ENCODE peak calls at places on chromosomes 13 and 19, in seven cellular contexts. P is BJ, F is HFF-Myc, U is cardiac fibroblast, O is fibroblast of lung, L is fibroblast of mammary gland, M is brain microvascular endothelial cell. G is an unnamed sample.

GRCh38 chr13:30165791-30166190 is 141.6 kb downstream of the KATNAL1 start:
- DNase-seq in L (peak), F (no peak), M (peak), P (no peak), U (peak), O (no peak), G (peak)

GRCh38 chr19:29520390-29520789 is 5.4 kb upstream of the VSTM2B start:
- DNase-seq in P (no peak), M (no peak), L (no peak), U (no peak), F (no peak), O (no peak), G (no peak)

GRCh38 chr19:52665047-52665446 is 26.9 kb upstream of the ZNF83 start:
- DNase-seq in O (no peak), L (no peak), F (no peak), P (no peak), U (no peak), M (no peak), G (no peak)

GRCh38 chr13:106619688-106620555 is 52.0 kb upstream of the ARGLU1 start:
- DNase-seq in P (no peak), U (peak), L (peak), M (peak), F (peak), O (peak), G (peak)

GRCh38 chr13:67303661-67304333 is 73.7 kb upstream of the PCDH9 start:
- DNase-seq in L (no peak), F (no peak), P (no peak), O (no peak), U (no peak), M (no peak), G (no peak)

GRCh38 chr19:50384685-50385535 is 763 bp downstream of the POLD1 start:
- DNase-seq in F (no peak), U (peak), L (peak), M (peak), O (no peak), P (no peak), G (no peak)

GRCh38 chr19:1116726-1117581 is 13.2 kb downstream of the GPX4 start:
- DNase-seq in M (no peak), U (no peak), O (no peak), L (no peak), F (no peak), P (no peak), G (no peak)

GRCh38 chr13:102041544-102041943 is 360.3 kb downstream of the FGF14 start:
- DNase-seq in O (no peak), U (no peak), F (no peak), L (no peak), M (no peak), P (no peak), G (no peak)

GRCh38 chr13:79386125-79386822 is 19.8 kb downstream of the RBM26 start:
- DNase-seq in M (no peak), U (no peak), O (no peak), F (no peak), P (no peak), L (no peak), G (no peak)

GRCh38 chr19:11174336-11174735 is 18.8 kb upstream of the SPC24 start:
- DNase-seq in O (no peak), M (no peak), U (no peak), F (no peak), P (no peak), L (no peak), G (no peak)

GRCh38 chr13:41550239-41550638 is 92.9 kb downstream of the RGCC start:
- DNase-seq in O (no peak), U (no peak), L (no peak), F (no peak), P (no peak), M (no peak), G (no peak)

GRCh38 chr19:4971424-4971793 is 2.5 kb downstream of the KDM4B start:
- DNase-seq in O (no peak), U (peak), M (no peak), L (no peak), P (no peak), F (no peak), G (no peak)

GRCh38 chr13:37360556-37360955 is 238.0 kb downstream of the POSTN start:
- DNase-seq in M (no peak), U (peak), F (no peak), O (peak), L (no peak), P (no peak), G (no peak)

GRCh38 chr13:38590796-38591507 is 95.9 kb upstream of the FREM2 start:
- DNase-seq in O (no peak), F (no peak), P (no peak), U (no peak), L (no peak), M (no peak), G (no peak)

GRCh38 chr13:18953139-18953930 is 228.3 kb downstream of the TUBA3C start:
- DNase-seq in O (no peak), L (no peak), M (no peak), U (no peak), P (no peak), F (no peak), G (no peak)

GRCh38 chr19:42293539-42293938 is 8.4 kb upstream of the PRR19 start:
- DNase-seq in L (no peak), U (no peak), P (no peak), O (no peak), F (no peak), M (no peak), G (no peak)

GRCh38 chr13:47033216-47033615 is 136.4 kb upstream of the HTR2A start:
- DNase-seq in L (peak), O (peak), M (peak), F (no peak), P (no peak), U (peak), G (peak)

GRCh38 chr19:15532779-15533521 is 24.6 kb downstream of the CYP4F22 start:
- DNase-seq in O (no peak), U (no peak), P (no peak), L (peak), M (no peak), F (no peak), G (no peak)

GRCh38 chr13:43835701-43836100 is 43.8 kb downstream of the CCDC122 start:
- DNase-seq in M (peak), U (peak), L (peak), F (no peak), O (peak), P (no peak), G (no peak)

GRCh38 chr19:10552596-10553053 is 8.9 kb downstream of the ATG4D start:
- DNase-seq in M (no peak), L (peak), F (peak), P (no peak), O (peak), U (peak), G (no peak)

GRCh38 chr19:41939861-41940442 is 11.7 kb upstream of the ERFL start:
- DNase-seq in O (no peak), M (no peak), L (no peak), P (no peak), F (no peak), U (no peak), G (no peak)

GRCh38 chr13:99295488-99296252 is 11.5 kb downstream of the GPR183 start:
- DNase-seq in M (no peak), O (no peak), L (peak), P (no peak), F (no peak), U (no peak), G (no peak)

GRCh38 chr13:111271186-111271698 is 49.2 kb upstream of the TEX29 start:
- DNase-seq in O (no peak), U (no peak), F (no peak), M (no peak), L (no peak), P (no peak), G (no peak)

GRCh38 chr13:111270126-111270525 is 50.3 kb upstream of the TEX29 start:
- DNase-seq in O (peak), U (no peak), L (peak), P (no peak), M (no peak), F (no peak), G (no peak)

GRCh38 chr13:111267784-111268183 is 52.7 kb upstream of the TEX29 start:
- DNase-seq in F (no peak), L (peak), O (peak), U (no peak), M (no peak), P (no peak), G (no peak)

GRCh38 chr13:111270765-111271164 is 49.7 kb upstream of the TEX29 start:
- DNase-seq in M (peak), L (peak), U (no peak), O (peak), P (no peak), F (no peak), G (peak)

GRCh38 chr13:111269508-111269907 is 50.9 kb upstream of the TEX29 start:
- DNase-seq in O (no peak), L (no peak), U (no peak), M (no peak), F (no peak), P (no peak), G (no peak)
- TF ChIP-seq CTCF in O (no peak), L (no peak), U (no peak), M (no peak), F (no peak), P (no peak), G (no peak)

GRCh38 chr19:35330475-35330874 is 1.5 kb downstream of the CD22 start:
- DNase-seq in U (no peak), O (no peak), P (no peak), M (no peak), L (no peak), F (no peak), G (no peak)
- H3K4me3 ChIP-seq in U (no peak), O (no peak), P (no peak), M (no peak), L (no peak), F (no peak), G (no peak)

GRCh38 chr19:32719611-32720059 is at the start of gene TDRD12:
- DNase-seq in P (no peak), O (no peak), M (no peak), L (no peak), F (no peak), U (no peak), G (no peak)
- TF ChIP-seq CTCF in P (no peak), O (no peak), M (no peak), L (no peak), F (no peak), U (no peak), G (no peak)

GRCh38 chr19:38542040-38542439 is 75.7 kb downstream of the MAP4K1 start:
- DNase-seq in O (no peak), M (no peak), U (no peak), P (no peak), L (no peak), F (no peak), G (no peak)

GRCh38 chr19:38538386-38538785 is 79.4 kb downstream of the MAP4K1 start:
- DNase-seq in M (no peak), U (no peak), F (no peak), L (no peak), P (no peak), O (no peak), G (no peak)

GRCh38 chr19:38539751-38540150 is 78.0 kb downstream of the MAP4K1 start:
- DNase-seq in F (no peak), M (no peak), P (no peak), L (no peak), O (no peak), U (no peak), G (no peak)

GRCh38 chr19:38537071-38537847 is 80.5 kb downstream of the MAP4K1 start:
- DNase-seq in L (peak), F (no peak), O (no peak), M (no peak), U (no peak), P (no peak), G (no peak)

DNA sequence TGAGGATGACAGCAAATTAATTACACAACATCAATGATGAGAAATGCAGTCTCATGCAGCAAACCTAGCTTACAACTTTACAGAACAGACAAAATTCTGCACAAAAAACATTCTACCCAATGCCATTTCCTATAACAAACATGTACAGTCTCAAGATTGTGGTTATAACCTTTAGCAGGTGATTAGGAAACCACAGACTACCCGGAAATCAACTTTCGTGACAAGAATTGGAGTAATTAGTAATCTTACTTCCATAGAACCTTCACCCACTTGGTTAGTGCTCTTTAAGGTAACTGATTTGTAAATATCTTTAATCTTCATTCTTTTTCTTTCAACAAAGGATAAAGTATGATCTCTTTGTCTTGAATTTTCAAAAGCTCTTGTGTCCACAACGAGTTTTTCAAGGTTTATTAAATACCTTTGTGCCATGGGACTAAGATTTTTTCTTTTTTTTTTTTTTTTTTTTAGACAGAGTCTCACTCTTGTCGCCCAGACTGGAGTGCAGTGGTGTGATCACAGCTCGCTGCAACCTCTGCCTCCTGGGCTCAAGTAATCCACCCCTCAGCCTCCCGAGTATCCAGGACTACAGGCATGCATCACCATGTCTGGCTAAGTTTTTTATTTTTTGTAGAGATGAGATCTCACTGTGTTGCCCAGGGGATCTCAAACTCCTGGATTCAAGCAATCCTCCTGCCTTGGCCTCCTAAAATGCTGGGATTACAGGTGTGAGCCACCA is 78.8 kb downstream of the MAP4K1 start:
- DNase-seq in L (no peak), O (no peak), F (no peak), M (no peak), U (no peak), P (no peak), G (no peak)
- H3K4me3 ChIP-seq in L (no peak), O (no peak), F (no peak), M (no peak), U (no peak), P (no peak), G (no peak)

DNA sequence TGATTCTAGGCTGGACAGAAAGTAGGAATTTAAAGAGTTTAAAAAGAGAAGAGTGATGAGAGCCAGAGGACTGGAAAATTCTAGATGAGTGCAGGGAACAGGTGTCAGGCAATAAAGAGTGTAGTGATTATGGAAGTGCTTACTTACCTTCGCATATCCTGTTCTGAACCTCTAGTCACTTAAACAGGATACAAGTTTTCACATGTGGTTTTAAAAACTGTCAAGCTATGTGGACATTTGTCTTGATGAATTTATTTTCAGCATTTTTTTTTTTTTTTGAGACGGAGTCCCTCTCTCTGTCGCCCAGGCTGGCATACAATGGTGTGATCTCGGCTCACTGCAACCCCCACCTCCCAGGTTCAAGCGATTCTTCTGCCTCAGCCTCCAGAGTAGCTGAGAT is 34.3 kb upstream of the IL17D start:
- DNase-seq in O (no peak), M (no peak), F (no peak), L (no peak), P (no peak), U (no peak), G (no peak)
- TF ChIP-seq CTCF in O (no peak), M (no peak), F (no peak), L (no peak), P (no peak), U (no peak), G (no peak)

GRCh38 chr13:93559718-93560117 is 333.1 kb downstream of the GPC6 start:
- DNase-seq in L (peak), F (peak), M (peak), O (peak), P (no peak), U (peak), G (no peak)

GRCh38 chr13:93562676-93563075 is 336.1 kb downstream of the GPC6 start:
- DNase-seq in P (no peak), U (no peak), O (no peak), M (no peak), L (no peak), F (no peak), G (no peak)

GRCh38 chr13:93558637-93559036 is 332.0 kb downstream of the GPC6 start:
- DNase-seq in M (no peak), O (peak), P (no peak), U (no peak), F (no peak), L (peak), G (no peak)

GRCh38 chr13:93561553-93561952 is 334.9 kb downstream of the GPC6 start:
- DNase-seq in F (no peak), O (no peak), U (no peak), P (no peak), M (no peak), L (no peak), G (no peak)
- H3K4me3 ChIP-seq in F (no peak), O (no peak), U (no peak), P (no peak), M (no peak), L (no peak), G (no peak)

GRCh38 chr19:32342695-32343094 is 2.7 kb upstream of the ZNF507 start:
- DNase-seq in L (no peak), P (no peak), F (no peak), U (no peak), O (no peak), M (no peak), G (no peak)

GRCh38 chr19:32346901-32347300 is 1.5 kb downstream of the ZNF507 start:
- DNase-seq in U (no peak), P (no peak), L (no peak), O (no peak), F (no peak), M (no peak), G (no peak)

GRCh38 chr19:32349724-32350475 is 4.5 kb downstream of the ZNF507 start:
- DNase-seq in O (no peak), P (no peak), U (no peak), F (no peak), L (peak), M (no peak), G (no peak)

GRCh38 chr19:32343550-32344262 is 1.7 kb upstream of the ZNF507 start:
- DNase-seq in P (no peak), L (no peak), O (no peak), F (no peak), M (no peak), U (no peak), G (no peak)

GRCh38 chr19:32345261-32346207 is at the start of gene ZNF507:
- DNase-seq in L (peak), F (no peak), P (no peak), O (peak), U (peak), M (peak), G (no peak)
- TF ChIP-seq CTCF in L (no peak), F (no peak), P (no peak), O (no peak), U (no peak), M (peak), G (no peak)

GRCh38 chr13:24745861-24746617 is 17.9 kb upstream of the RNF17 start:
- DNase-seq in U (no peak), F (no peak), P (no peak), M (no peak), O (no peak), L (no peak), G (no peak)
- H3K4me3 ChIP-seq in U (no peak), F (no peak), P (no peak), M (no peak), O (no peak), L (no peak), G (no peak)

DNA sequence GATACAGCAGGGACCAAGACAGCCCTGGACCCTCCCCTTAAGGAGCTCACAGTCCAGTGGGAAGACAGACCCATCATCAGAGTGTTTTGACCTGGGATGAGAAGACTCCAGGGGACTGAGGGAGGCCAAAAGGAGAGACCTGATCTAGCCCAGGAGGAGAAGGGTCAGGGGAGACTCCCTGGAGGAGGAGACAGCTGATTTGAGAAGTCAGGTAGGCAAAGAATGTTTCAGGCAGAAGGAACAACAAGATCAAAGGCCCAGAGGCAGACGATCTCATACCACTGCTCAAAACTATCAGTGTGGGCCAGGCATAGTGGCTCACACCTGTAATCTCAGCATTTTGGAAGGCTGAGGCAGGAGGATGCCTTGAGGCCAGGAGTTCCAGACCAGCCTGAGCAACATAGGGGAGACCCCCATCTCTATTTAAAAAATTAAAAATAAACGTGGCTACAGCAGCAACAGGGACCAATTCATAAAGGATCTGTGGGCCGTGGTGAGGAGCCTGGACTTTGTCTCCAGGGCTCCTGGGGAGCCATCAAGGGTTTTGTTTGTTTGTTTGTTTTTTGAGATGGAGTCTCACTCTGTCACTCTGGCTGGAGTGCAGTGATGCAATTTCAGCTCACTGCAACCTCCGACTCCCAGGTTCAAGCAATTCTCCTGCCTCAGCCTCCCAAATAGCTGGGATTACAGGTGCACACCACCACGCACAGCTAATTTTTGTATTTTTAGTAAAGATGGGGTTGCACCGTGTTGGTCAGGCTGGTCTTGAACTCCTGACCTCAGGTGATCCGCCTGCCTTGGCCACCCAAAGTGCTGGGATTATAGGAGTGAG is 2.2 kb upstream of the COX6B1 start:
- DNase-seq in P (no peak), F (no peak), U (no peak), O (no peak), M (no peak), L (no peak), G (no peak)
- TF ChIP-seq CTCF in P (no peak), F (no peak), U (no peak), O (no peak), M (no peak), L (no peak), G (no peak)